ENCODE peak calls at places on chromosomes 12 and 14, in nine cellular contexts. P, G, O, X, U, B, T, E and W are unnamed samples.

GRCh38 chr12:92539966-92540791 is 162.6 kb upstream of the PLEKHG7 start:
- DNase-seq in P (no peak), G (no peak), O (no peak), X (no peak), U (no peak), B (no peak), T (peak; percentile 8), E (peak; percentile 41), W (no peak)

GRCh38 chr14:91256661-91257060 is 12.2 kb upstream of the GPR68 start:
- DNase-seq in P (no peak), G (no peak), O (no peak), X (peak; percentile 31), U (no peak), B (no peak), T (peak; percentile 34), E (no peak), W (no peak)

GRCh38 chr12:29867823-29868222 is 84.1 kb upstream of the TMTC1 start:
- DNase-seq in P (no peak), G (no peak), O (no peak), X (no peak), U (no peak), B (no peak), T (no peak), E (no peak), W (no peak)

GRCh38 chr14:104876251-104876699 is 11.2 kb downstream of the CEP170B start:
- DNase-seq in P (no peak), G (no peak), O (peak; percentile 60), X (peak; percentile 44), U (no peak), B (no peak), T (no peak), E (peak; percentile 76), W (peak; percentile 42)

GRCh38 chr14:94826774-94827173 is 56.9 kb upstream of the GSC start:
- DNase-seq in P (no peak), G (no peak), O (no peak), X (no peak), U (no peak), B (no peak), T (no peak), E (no peak), W (no peak)

GRCh38 chr14:75864352-75864751 is 117.4 kb downstream of the TGFB3 start:
- DNase-seq in P (peak; percentile 48), G (no peak), O (peak; percentile 97), X (peak; percentile 67), U (no peak), B (peak; percentile 52), T (no peak), E (no peak), W (peak; percentile 84)

GRCh38 chr12:117570608-117571007 is 209.2 kb upstream of the NOS1 start:
- DNase-seq in P (no peak), G (no peak), O (no peak), X (no peak), U (no peak), B (no peak), T (no peak), E (no peak), W (no peak)

GRCh38 chr12:30631710-30632109 is 64.0 kb downstream of the IPO8 start:
- DNase-seq in P (no peak), G (no peak), O (no peak), X (no peak), U (no peak), B (no peak), T (no peak), E (no peak), W (no peak)

GRCh38 chr14:74302160-74302628 is 540 bp downstream of the ABCD4 start:
- DNase-seq in P (no peak), G (no peak), O (peak; percentile 43), X (peak; percentile 68), U (no peak), B (peak; percentile 55), T (peak; percentile 44), E (peak; percentile 64), W (peak; percentile 77)

GRCh38 chr12:115541891-115542361 is 735.6 kb downstream of the MED13L start:
- DNase-seq in P (no peak), G (no peak), O (peak; percentile 48), X (no peak), U (no peak), B (peak; percentile 60), T (no peak), E (no peak), W (no peak)

GRCh38 chr14:69811868-69812252 is 14.8 kb upstream of the SLC10A1 start:
- DNase-seq in P (no peak), G (no peak), O (no peak), X (no peak), U (no peak), B (no peak), T (no peak), E (no peak), W (no peak)

GRCh38 chr12:124286414-124286813 is 8.5 kb upstream of the RFLNA start:
- DNase-seq in P (no peak), G (no peak), O (no peak), X (peak; percentile 47), U (no peak), B (peak; percentile 44), T (no peak), E (no peak), W (peak; percentile 14)

GRCh38 chr12:43338848-43339526 is 213.0 kb downstream of the ADAMTS20 start:
- DNase-seq in P (no peak), G (no peak), O (peak; percentile 70), X (peak; percentile 79), U (no peak), B (peak; percentile 86), T (peak; percentile 90), E (peak; percentile 78), W (peak; percentile 92)

GRCh38 chr12:74922117-74922516 is 287.5 kb downstream of the KCNC2 start:
- DNase-seq in P (no peak), G (no peak), O (no peak), X (no peak), U (no peak), B (no peak), T (no peak), E (no peak), W (no peak)

DNA sequence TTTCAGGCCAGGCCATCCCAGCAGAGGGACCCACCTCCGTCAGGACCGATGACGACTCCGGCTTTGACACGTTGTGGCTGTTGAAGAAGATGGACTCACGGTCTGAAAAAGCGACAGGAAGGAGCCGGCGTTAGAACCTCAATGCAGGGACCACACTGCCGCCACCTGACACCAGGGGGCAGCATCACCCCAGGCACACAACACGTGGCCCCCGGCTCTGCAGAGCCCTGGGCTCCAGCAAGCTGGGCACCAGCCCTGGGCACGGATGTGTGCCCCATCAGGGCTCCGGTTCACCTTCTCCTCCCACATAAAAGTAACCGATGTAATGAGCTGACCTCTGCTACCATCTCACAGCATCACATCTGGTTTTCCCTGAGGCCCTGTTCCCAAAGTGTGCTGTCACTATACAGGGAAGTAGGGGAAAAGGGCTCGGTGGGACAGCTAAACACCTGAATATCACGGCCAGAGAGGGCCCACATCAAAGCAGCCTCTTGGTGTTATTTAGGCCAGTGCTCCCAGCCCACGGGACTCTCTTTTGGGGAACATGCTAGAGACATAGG is 29.0 kb downstream of the CHGA start:
- DNase-seq in P (no peak), G (peak; percentile 86), O (peak; percentile 68), X (peak; percentile 74), U (peak; percentile 78), B (peak; percentile 56), T (peak; percentile 73), E (peak; percentile 82), W (peak; percentile 77)
- TF ChIP-seq CTCF in P (peak; percentile 92), G (peak; percentile 97), O (peak; percentile 94), X (peak; percentile 98), U (peak; percentile 95), B (peak; percentile 97), T (peak; percentile 94), E (peak; percentile 84), W (peak; percentile 97)

DNA sequence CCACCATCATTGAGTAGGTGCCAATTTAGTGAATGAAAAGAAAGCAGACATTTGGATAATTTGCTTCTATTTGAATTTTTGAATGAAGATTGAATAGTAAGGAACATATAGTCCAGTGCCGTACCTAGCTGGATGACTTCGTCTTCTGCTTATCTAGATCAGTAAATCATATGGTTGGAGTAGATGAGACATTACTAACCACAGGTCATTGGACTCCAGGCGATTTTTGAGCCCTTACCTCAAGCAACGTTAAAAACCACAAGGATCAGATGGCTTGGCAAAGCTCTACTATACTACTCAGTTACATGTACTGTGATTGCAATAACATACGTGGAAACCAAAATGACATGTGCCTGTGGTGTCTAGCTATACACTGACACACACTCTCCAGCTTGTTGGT is 1.7 kb upstream of the SPATS2 start:
- DNase-seq in P (no peak), G (no peak), O (peak; percentile 83), X (peak; percentile 32), U (no peak), B (peak; percentile 79), T (no peak), E (no peak), W (peak; percentile 94)
- H3K4me3 ChIP-seq in P (no peak overlapping the region), G (peak overlapping the region; percentile 70), O (no peak overlapping the region), X (peak overlapping the region; percentile 81), U (no peak overlapping the region), B (peak overlapping the region; percentile 7), T (no peak overlapping the region), E (no peak overlapping the region), W (no peak overlapping the region)

GRCh38 chr14:96926006-96926405 is 128.8 kb downstream of the VRK1 start:
- DNase-seq in P (no peak), G (no peak), O (no peak), X (no peak), U (no peak), B (no peak), T (no peak), E (no peak), W (no peak)

GRCh38 chr14:96923003-96923402 is 125.8 kb downstream of the VRK1 start:
- DNase-seq in P (no peak), G (no peak), O (no peak), X (no peak), U (no peak), B (no peak), T (no peak), E (no peak), W (no peak)

GRCh38 chr14:96928779-96929380 is 131.7 kb downstream of the VRK1 start:
- DNase-seq in P (no peak), G (no peak), O (no peak), X (no peak), U (no peak), B (no peak), T (no peak), E (no peak), W (no peak)

GRCh38 chr14:96929969-96930368 is 132.8 kb downstream of the VRK1 start:
- DNase-seq in P (no peak), G (no peak), O (no peak), X (no peak), U (no peak), B (no peak), T (no peak), E (no peak), W (no peak)

DNA sequence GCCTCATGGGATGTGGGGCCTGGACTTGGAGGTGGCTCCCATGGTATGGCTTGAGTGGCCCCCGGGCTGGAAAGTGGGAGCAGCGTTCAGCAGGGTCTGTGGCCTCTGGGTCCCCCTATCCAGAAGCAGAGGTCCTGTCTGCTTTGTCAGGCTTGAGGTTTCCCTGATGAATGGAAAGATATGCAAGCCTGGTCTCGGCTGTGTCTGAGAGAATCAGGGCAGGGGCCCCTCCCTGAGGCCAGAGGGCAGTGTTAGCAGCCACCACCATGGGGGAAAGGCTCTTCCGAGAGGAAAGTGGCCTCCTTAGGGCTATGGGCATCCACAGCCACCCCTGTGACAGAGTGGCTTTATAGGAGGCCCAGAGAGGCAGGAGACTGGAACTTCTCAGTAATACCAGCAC is 128.2 kb downstream of the VRK1 start:
- DNase-seq in P (no peak), G (no peak), O (no peak), X (no peak), U (no peak), B (no peak), T (no peak), E (no peak), W (no peak)
- TF ChIP-seq CTCF in P (no peak), G (no peak), O (no peak), X (no peak), U (no peak), B (no peak), T (no peak), E (no peak), W (no peak)

GRCh38 chr12:120447992-120448391 is 1.7 kb downstream of the GATC start:
- DNase-seq in P (no peak), G (no peak), O (no peak), X (no peak), U (no peak), B (no peak), T (no peak), E (no peak), W (no peak)
- H3K4me3 ChIP-seq in P (no peak overlapping the region), G (no peak overlapping the region), O (peak overlapping the region; percentile 77), X (no peak overlapping the region), U (no peak overlapping the region), B (no peak overlapping the region), T (no peak overlapping the region), E (no peak overlapping the region), W (no peak overlapping the region)